ENCODE peak calls at places on chromosomes 6 and 20, in four cellular contexts. C, D, N and Z are unnamed samples.

GRCh38 chr6:157328108-157328692 is 4.9 kb upstream of the TMEM242 start:
- DNase-seq in D (no peak), C (no peak), N (no peak), Z (no peak)

GRCh38 chr20:23122959-23123655 is 37.0 kb upstream of the CD93 start:
- DNase-seq in N (no peak), C (no peak), D (no peak), Z (no peak)

GRCh38 chr6:127279815-127280214 is 13.2 kb downstream of the RNF146 start:
- DNase-seq in D (no peak), C (no peak), N (no peak), Z (no peak)

GRCh38 chr6:3364391-3364790 is 92.5 kb downstream of the SLC22A23 start:
- DNase-seq in N (no peak), C (no peak), D (no peak), Z (no peak)

GRCh38 chr6:156720739-156721714 is 56.2 kb upstream of the ARID1B start:
- DNase-seq in C (no peak), N (peak), D (peak), Z (peak)

GRCh38 chr6:41278699-41279405 is 7.6 kb downstream of the TREM1 start:
- DNase-seq in D (no peak), C (peak), N (peak), Z (peak)

GRCh38 chr6:29251741-29252140 is 49.8 kb upstream of the OR14J1 start:
- DNase-seq in D (no peak), C (no peak), N (no peak), Z (no peak)

GRCh38 chr6:35248300-35248699 is 11.2 kb upstream of the ZNF76 start:
- DNase-seq in D (no peak), C (peak), N (no peak), Z (no peak)

GRCh38 chr20:17651761-17652388 is 30.2 kb downstream of the RRBP1 start:
- DNase-seq in C (no peak), N (no peak), D (no peak), Z (no peak)

GRCh38 chr6:157929076-157929475 is 52.6 kb upstream of the SYNJ2 start:
- DNase-seq in D (no peak), N (no peak), C (no peak), Z (no peak)

GRCh38 chr6:135995160-135995898 is 143.8 kb downstream of the PDE7B start:
- DNase-seq in D (no peak), N (no peak), C (no peak), Z (no peak)

GRCh38 chr20:17762243-17762872 is 62.6 kb downstream of the BANF2 start:
- DNase-seq in D (no peak), N (no peak), C (no peak), Z (no peak)

GRCh38 chr20:24328901-24329300 is 140.5 kb upstream of the SYNDIG1 start:
- DNase-seq in D (no peak), C (no peak), N (no peak), Z (no peak)

GRCh38 chr20:22805219-22805618 is 220.8 kb upstream of the FOXA2 start:
- DNase-seq in C (no peak), N (peak), D (no peak), Z (peak)

GRCh38 chr6:33339193-33339592 is 21.6 kb upstream of the ZBTB22 start:
- DNase-seq in C (no peak), N (no peak), D (no peak), Z (no peak)

GRCh38 chr6:43089467-43089866 is 13.4 kb downstream of the PTK7 start:
- DNase-seq in C (no peak), N (no peak), D (no peak), Z (peak)

GRCh38 chr6:43088654-43089056 is 12.5 kb downstream of the PTK7 start:
- DNase-seq in D (no peak), N (no peak), C (no peak), Z (peak)

GRCh38 chr6:43091020-43091419 is 14.9 kb downstream of the PTK7 start:
- DNase-seq in N (no peak), D (no peak), C (no peak), Z (no peak)

GRCh38 chr6:43090557-43090952 is 14.4 kb downstream of the PTK7 start:
- DNase-seq in N (no peak), C (no peak), D (no peak), Z (peak)

GRCh38 chr6:43089874-43090556 is 13.9 kb downstream of the PTK7 start:
- DNase-seq in C (no peak), N (peak), D (no peak), Z (peak)
- TF ChIP-seq JUNB in C (no peak), N (no peak), D (no peak), Z (no peak)

GRCh38 chr6:14286634-14287428 is 169.3 kb downstream of the CD83 start:
- DNase-seq in D (no peak), C (no peak), N (no peak), Z (peak)

GRCh38 chr6:14294270-14294951 is 176.8 kb downstream of the CD83 start:
- DNase-seq in C (no peak), D (no peak), N (no peak), Z (no peak)

GRCh38 chr6:14290448-14291388 is 173.1 kb downstream of the CD83 start:
- DNase-seq in D (no peak), C (no peak), N (no peak), Z (no peak)

GRCh38 chr6:14288910-14289309 is 171.3 kb downstream of the CD83 start:
- DNase-seq in N (no peak), C (no peak), D (no peak), Z (no peak)

GRCh38 chr6:14292119-14292518 is 174.5 kb downstream of the CD83 start:
- DNase-seq in N (no peak), D (no peak), C (no peak), Z (no peak)
- TF ChIP-seq CREB1 in N (no peak), D (no peak), C (no peak), Z (no peak)

GRCh38 chr6:73817238-73817637 is 121.2 kb downstream of the CD109 start:
- DNase-seq in D (no peak), N (no peak), C (no peak), Z (no peak)

GRCh38 chr6:73823832-73824231 is 127.8 kb downstream of the CD109 start:
- DNase-seq in N (no peak), D (no peak), C (no peak), Z (peak)

GRCh38 chr6:73823046-73823735 is 127.2 kb downstream of the CD109 start:
- DNase-seq in N (no peak), C (no peak), D (no peak), Z (no peak)
- TF ChIP-seq JUNB in N (no peak), C (no peak), D (no peak), Z (no peak)

DNA sequence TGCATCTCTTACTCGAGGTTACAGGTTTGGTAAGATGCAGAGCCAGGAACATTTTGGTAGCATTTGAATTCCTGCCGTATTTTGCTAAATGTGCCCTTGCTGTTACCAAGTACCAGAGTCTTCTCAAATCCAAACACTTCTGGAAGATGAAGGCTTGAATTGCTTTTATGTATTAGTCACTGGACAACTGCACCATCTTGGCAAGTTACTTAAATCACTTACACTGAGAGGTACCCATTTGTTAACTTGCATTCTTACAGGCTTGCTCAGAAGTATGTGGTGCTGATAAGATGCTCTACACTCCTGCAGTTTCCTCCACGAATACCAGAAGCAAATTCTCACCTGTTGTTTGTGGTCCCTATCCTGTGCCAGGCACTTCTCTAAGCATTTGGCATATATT is 12.7 kb downstream of the IL22RA2 start:
- DNase-seq in N (no peak), C (no peak), D (no peak), Z (no peak)
- TF ChIP-seq CREB1 in N (no peak), C (no peak), D (no peak), Z (no peak)

DNA sequence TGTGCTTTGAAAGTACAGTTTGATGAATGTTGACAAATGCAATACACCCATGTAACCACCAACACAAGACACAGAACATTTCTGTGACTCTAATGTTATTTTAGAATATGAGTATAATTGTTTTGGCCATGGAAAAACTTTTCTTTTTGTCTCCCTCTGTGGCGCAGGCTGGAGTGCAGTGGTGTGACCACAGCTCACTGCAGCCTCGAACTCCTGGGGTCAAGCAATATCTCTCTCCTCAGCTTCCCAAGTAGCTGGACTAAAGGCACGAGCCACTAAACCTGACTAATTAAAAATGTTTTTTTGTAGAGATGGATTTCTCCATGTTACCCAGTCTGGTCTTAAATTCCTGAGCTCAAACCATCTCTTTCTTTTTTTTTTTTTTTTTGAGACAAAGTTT is 20.3 kb upstream of the BCAS4 start:
- DNase-seq in D (no peak), N (no peak), C (no peak), Z (no peak)
- TF ChIP-seq JUNB in D (no peak), N (no peak), C (no peak), Z (no peak)

DNA sequence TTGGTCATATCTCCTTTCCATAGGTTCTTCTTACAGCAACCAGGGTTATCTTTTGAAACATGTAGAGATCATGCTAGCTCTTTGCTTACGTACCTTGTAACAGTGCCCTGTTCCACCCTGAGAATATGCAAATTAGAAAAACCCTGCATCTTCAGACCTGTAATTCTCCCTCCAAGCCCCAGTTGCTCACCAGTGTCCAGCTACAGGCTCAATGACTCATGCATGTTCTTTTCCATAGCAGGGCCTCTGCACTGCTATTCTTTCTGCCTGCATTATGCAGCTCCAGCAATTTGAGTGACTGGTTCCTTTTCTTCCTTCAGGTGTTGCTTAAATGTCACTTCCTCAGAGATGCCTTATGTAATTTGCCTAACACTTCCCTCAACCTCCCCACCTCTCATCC is 636.2 kb downstream of the KHDRBS2 start:
- DNase-seq in N (no peak), D (no peak), C (no peak), Z (no peak)
- TF ChIP-seq CREB1 in N (no peak), D (no peak), C (no peak), Z (no peak)

GRCh38 chr6:86712039-86712438 is 225.3 kb upstream of the HTR1E start:
- DNase-seq in C (no peak), N (no peak), D (no peak), Z (no peak)

GRCh38 chr6:86707545-86708120 is 229.7 kb upstream of the HTR1E start:
- DNase-seq in D (no peak), C (no peak), N (no peak), Z (no peak)

GRCh38 chr6:86706449-86706848 is 230.9 kb upstream of the HTR1E start:
- DNase-seq in D (no peak), N (peak), C (peak), Z (peak)
- TF ChIP-seq JUNB in D (no peak), N (no peak), C (no peak), Z (no peak)

GRCh38 chr6:167907837-167908681 is 81.3 kb downstream of the AFDN start:
- DNase-seq in N (peak), D (no peak), C (peak), Z (peak)

GRCh38 chr6:167910652-167911051 is 83.9 kb downstream of the AFDN start:
- DNase-seq in N (no peak), D (no peak), C (no peak), Z (no peak)

GRCh38 chr6:167910007-167910406 is 83.3 kb downstream of the AFDN start:
- DNase-seq in D (no peak), C (no peak), N (no peak), Z (no peak)

GRCh38 chr6:167906899-167907298 is 80.2 kb downstream of the AFDN start:
- DNase-seq in D (no peak), N (no peak), C (no peak), Z (peak)

DNA sequence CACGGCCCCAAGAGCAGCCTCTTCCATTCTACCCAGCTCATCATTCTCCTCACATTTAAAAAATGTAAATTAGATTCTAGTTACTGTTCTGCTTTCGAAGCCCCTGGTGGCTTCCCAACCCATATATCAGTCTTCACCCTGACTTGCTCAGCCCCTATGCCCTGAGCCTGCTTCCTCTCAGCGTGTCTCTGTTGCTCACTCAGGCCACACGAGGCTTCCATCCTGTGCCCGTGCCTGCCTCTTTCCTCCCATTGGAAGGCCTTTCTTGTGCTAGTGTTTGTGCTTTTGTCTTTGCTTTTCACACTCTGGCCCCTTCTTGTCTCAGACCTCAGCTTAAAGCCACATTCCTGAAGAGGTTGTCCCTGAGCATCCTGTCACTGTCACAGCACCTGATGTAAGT is 78.1 kb downstream of the AFDN start:
- DNase-seq in D (no peak), N (no peak), C (no peak), Z (peak)
- TF ChIP-seq CREB1 in D (no peak), N (no peak), C (no peak), Z (no peak)

GRCh38 chr20:32737371-32738223 is 5.7 kb downstream of the COMMD7 start:
- DNase-seq in C (no peak), N (no peak), D (no peak), Z (no peak)

GRCh38 chr20:32743237-32744112 is at the start of gene COMMD7:
- DNase-seq in C (peak), D (peak), N (peak), Z (peak)

GRCh38 chr20:32741151-32741550 is 2.1 kb downstream of the COMMD7 start:
- DNase-seq in C (no peak), N (no peak), D (no peak), Z (no peak)

GRCh38 chr20:32742322-32743236 is 688 bp downstream of the COMMD7 start:
- DNase-seq in D (no peak), N (no peak), C (no peak), Z (peak)
- TF ChIP-seq JUNB in D (no peak), N (no peak), C (no peak), Z (no peak)

GRCh38 chr6:12039540-12040459 is 27.7 kb downstream of the HIVEP1 start:
- DNase-seq in D (no peak), C (no peak), N (no peak), Z (peak)
- TF ChIP-seq CREB1 in D (no peak), C (no peak), N (no peak), Z (no peak)